ENCODE peak calls at places on chromosomes 2 and 18, in seven cellular contexts. G, E, A, I, F, D and L are unnamed samples.

GRCh38 chr2:175560521-175561164 is 379.1 kb upstream of the ATP5MC3 start:
- DNase-seq in G (no peak), E (no peak), A (no peak), I (no peak), F (no peak), D (no peak), L (no peak)

GRCh38 chr2:10238991-10239485 is 63.7 kb upstream of the HPCAL1 start:
- DNase-seq in G (no peak), E (no peak), A (no peak), I (no peak), F (peak; percentile 44), D (no peak), L (no peak)

GRCh38 chr2:240400319-240401161 is 34.9 kb upstream of the GPC1 start:
- DNase-seq in G (no peak), E (peak; percentile 1), A (no peak), I (no peak), F (peak; percentile 61), D (no peak), L (no peak)

GRCh38 chr18:78244779-78245178 is 734.8 kb upstream of the SALL3 start:
- DNase-seq in G (no peak), E (no peak), A (no peak), I (no peak), F (no peak), D (no peak), L (no peak)

GRCh38 chr2:26666671-26667070 is 25.5 kb upstream of the CIB4 start:
- DNase-seq in G (no peak), E (no peak), A (no peak), I (peak; percentile 5), F (peak; percentile 21), D (no peak), L (no peak)

GRCh38 chr18:40672590-40672989 is 1282.4 kb upstream of the PIK3C3 start:
- DNase-seq in G (no peak), E (no peak), A (no peak), I (no peak), F (no peak), D (no peak), L (no peak)

GRCh38 chr2:226215902-226216503 is 583.6 kb downstream of the IRS1 start:
- DNase-seq in G (peak; percentile 75), E (peak; percentile 83), A (peak; percentile 75), I (peak; percentile 54), F (no peak), D (peak; percentile 19), L (no peak)

GRCh38 chr2:221492606-221493005 is 79.5 kb downstream of the EPHA4 start:
- DNase-seq in G (no peak), E (no peak), A (no peak), I (peak; percentile 32), F (no peak), D (no peak), L (no peak)

GRCh38 chr2:225937625-225938024 is 538.1 kb downstream of the NYAP2 start:
- DNase-seq in G (peak; percentile 12), E (no peak), A (no peak), I (peak; percentile 36), F (no peak), D (no peak), L (no peak)

GRCh38 chr2:45729753-45730512 is 78.5 kb downstream of the PRKCE start:
- DNase-seq in G (peak; percentile 96), E (no peak), A (no peak), I (no peak), F (no peak), D (no peak), L (peak; percentile 80)

GRCh38 chr2:143833258-143833657 is 686.7 kb downstream of the ZEB2 start:
- DNase-seq in G (no peak), E (no peak), A (no peak), I (no peak), F (no peak), D (no peak), L (no peak)